ENCODE peak calls at places on chromosomes 4 and X, in eight cellular contexts. B is CD4-positive, alpha-beta memory T cell; I is GM23338; A is hepatocyte; E is Panc1; P is Peyer's patch; O is SJSA1; K is brain microvascular endothelial cell. Z is an unnamed sample.
A peak's percentile ranks its signal among the peaks of the same experiment; 100 is the strongest.

GRCh38 chr4:172601195-172601594 is 567.4 kb upstream of the GALNT7 start:
- DNase-seq in I (peak; percentile 19), K (no peak), O (no peak), B (no peak), A (no peak), P (no peak), E (no peak), Z (no peak)

GRCh38 chr4:177315767-177316490 is 6.3 kb downstream of the NEIL3 start:
- DNase-seq in K (no peak), O (no peak), I (no peak), E (no peak), P (no peak), B (no peak), A (no peak), Z (no peak)

GRCh38 chr4:53489279-53489889 is 101.9 kb downstream of the LNX1 start:
- DNase-seq in O (no peak), K (peak; percentile 68), E (no peak), P (no peak), B (no peak), A (no peak), I (no peak), Z (no peak)

GRCh38 chrX:150219374-150220185 is 143.5 kb upstream of the MAMLD1 start:
- DNase-seq in A (no peak), I (peak; percentile 30), P (no peak), E (peak; percentile 70), O (peak; percentile 1), K (no peak), B (no peak), Z (no peak)

GRCh38 chr4:79294064-79294463 is 31.8 kb downstream of the NAA11 start:
- DNase-seq in O (no peak), I (no peak), A (no peak), K (no peak), B (no peak), P (no peak), E (no peak), Z (no peak)

GRCh38 chr4:110770353-110770752 is 147.5 kb upstream of the PITX2 start:
- DNase-seq in P (no peak), I (no peak), A (no peak), E (no peak), O (no peak), B (no peak), K (no peak), Z (no peak)

GRCh38 chrX:135707880-135708279 is 5.6 kb upstream of the CT45A1 start:
- DNase-seq in B (no peak), K (no peak), A (no peak), O (no peak), P (no peak), I (peak; percentile 86), E (no peak), Z (no peak)

GRCh38 chr4:113330200-113330599 is 280.7 kb downstream of the ANK2 start:
- DNase-seq in I (no peak), K (no peak), A (no peak), B (no peak), O (no peak), P (no peak), E (no peak), Z (no peak)

DNA sequence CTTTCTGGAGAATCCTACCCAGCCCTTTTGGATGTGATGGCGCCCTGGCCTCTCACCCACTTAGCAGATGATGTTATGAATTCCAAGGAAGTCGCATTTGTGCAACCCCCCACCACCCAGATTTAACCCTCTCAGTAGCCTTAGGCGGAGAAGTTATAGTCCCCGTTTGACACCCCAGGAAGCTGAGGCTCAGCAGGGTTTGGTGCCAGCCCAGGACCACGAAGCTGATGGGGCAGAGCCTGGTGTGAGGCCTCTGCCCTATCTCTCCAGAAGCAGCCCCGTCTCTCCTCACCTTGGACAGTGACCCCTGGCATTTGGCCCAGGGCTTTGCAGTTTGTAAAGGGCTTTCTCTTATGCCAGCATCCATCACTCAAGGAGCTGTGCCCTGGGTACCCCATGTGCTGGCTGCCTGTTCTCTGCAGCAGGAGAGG is 1.1 kb downstream of the WFS1 start:
- DNase-seq in O (no peak), P (no peak), E (no peak), I (no peak), B (no peak), K (no peak), A (no peak), Z (no peak)
- H3K4me3 ChIP-seq in O (peak overlapping the region; percentile 88), P (peak overlapping the region; percentile 97), E (peak overlapping the region; percentile 79), I (peak overlapping the region; percentile 88), B (no peak overlapping the region), K (peak overlapping the region; percentile 74), A (peak overlapping the region; percentile 79), Z (peak overlapping the region; percentile 82)

GRCh38 chrX:101237041-101237440 is 17.5 kb downstream of the DRP2 start:
- DNase-seq in P (no peak), I (no peak), O (no peak), E (no peak), A (no peak), K (no peak), B (no peak), Z (no peak)
- H3K27ac ChIP-seq in P (no peak overlapping the region), I (no peak overlapping the region), O (no peak overlapping the region), E (no peak overlapping the region), A (no peak overlapping the region), K (no peak overlapping the region), B (no peak overlapping the region), Z (no peak overlapping the region)

GRCh38 chrX:41447897-41448296 is 754 bp downstream of the NYX start:
- DNase-seq in K (no peak), O (no peak), I (no peak), B (no peak), E (no peak), P (no peak), A (no peak), Z (no peak)

GRCh38 chrX:41445781-41446358 is 1.3 kb upstream of the NYX start:
- DNase-seq in I (no peak), P (no peak), A (no peak), O (no peak), K (no peak), B (no peak), E (no peak), Z (no peak)

GRCh38 chrX:41442824-41443560 is 4.2 kb upstream of the NYX start:
- DNase-seq in B (no peak), K (no peak), E (no peak), O (no peak), A (no peak), P (no peak), I (peak; percentile 41), Z (no peak)

GRCh38 chrX:41445171-41445570 is 2.0 kb upstream of the NYX start:
- DNase-seq in I (peak; percentile 11), B (no peak), K (no peak), A (no peak), P (no peak), E (no peak), O (no peak), Z (no peak)

GRCh38 chrX:41441934-41442823 is 5.0 kb upstream of the NYX start:
- DNase-seq in A (peak; percentile 85), B (peak; percentile 93), O (peak; percentile 93), K (peak; percentile 34), P (peak; percentile 90), E (peak; percentile 45), I (peak; percentile 62), Z (no peak)
- H3K4me3 ChIP-seq in A (no peak overlapping the region), B (no peak overlapping the region), O (peak overlapping the region; percentile 25), K (peak overlapping the region; percentile 46), P (peak overlapping the region; percentile 31), E (peak overlapping the region; percentile 38), I (peak overlapping the region; percentile 55), Z (peak overlapping the region; percentile 37)

DNA sequence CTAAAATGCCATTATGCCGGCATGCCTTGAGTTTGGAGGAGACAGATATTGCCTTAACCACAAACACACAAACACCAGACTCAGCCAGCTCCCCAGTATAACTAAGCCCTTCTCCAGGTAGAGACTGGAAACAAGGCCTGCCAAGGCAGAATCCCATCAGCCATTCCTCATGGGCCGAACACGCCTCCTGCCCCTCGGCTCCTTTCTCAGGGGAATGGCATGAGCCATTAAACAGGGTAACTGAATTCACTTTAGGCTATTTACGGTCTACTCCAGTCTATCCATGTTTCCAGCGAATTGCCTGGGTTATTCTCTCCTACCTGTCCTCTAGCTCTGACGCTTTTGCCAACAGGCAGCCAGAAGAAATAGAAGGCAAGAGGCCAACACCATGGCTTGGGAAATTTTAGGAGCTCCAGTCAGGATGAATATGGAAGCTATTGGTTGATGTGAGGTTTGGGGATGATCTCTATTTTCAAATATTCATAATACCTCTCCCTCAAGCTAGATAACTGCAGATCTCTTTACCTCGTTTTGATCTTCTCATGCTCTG is 4.9 kb downstream of the SEL1L3 start:
- DNase-seq in P (no peak), K (no peak), A (no peak), E (no peak), B (no peak), I (no peak), O (no peak), Z (no peak)
- H3K27ac ChIP-seq in P (no peak overlapping the region), K (no peak overlapping the region), A (no peak overlapping the region), E (no peak overlapping the region), B (peak overlapping the region; percentile 17), I (no peak overlapping the region), O (no peak overlapping the region), Z (no peak overlapping the region)

GRCh38 chr4:144647095-144647959 is 1.4 kb downstream of the HHIP start:
- DNase-seq in A (peak; percentile 25), I (peak; percentile 82), O (peak; percentile 54), E (no peak), B (no peak), P (no peak), K (peak; percentile 49), Z (no peak)
- H3K4me3 ChIP-seq in A (peak overlapping the region; percentile 71), I (peak overlapping the region; percentile 58), O (peak overlapping the region; percentile 53), E (no peak overlapping the region), B (no peak overlapping the region), P (peak overlapping the region; percentile 46), K (peak overlapping the region; percentile 84), Z (peak overlapping the region; percentile 80)

GRCh38 chr4:47533689-47534347 is 48.7 kb downstream of the ATP10D start:
- DNase-seq in P (no peak), I (no peak), O (no peak), A (no peak), B (no peak), E (no peak), K (no peak), Z (no peak)
- H3K27ac ChIP-seq in P (no peak overlapping the region), I (no peak overlapping the region), O (no peak overlapping the region), A (no peak overlapping the region), B (no peak overlapping the region), E (no peak overlapping the region), K (peak overlapping the region; percentile 94), Z (no peak overlapping the region)

DNA sequence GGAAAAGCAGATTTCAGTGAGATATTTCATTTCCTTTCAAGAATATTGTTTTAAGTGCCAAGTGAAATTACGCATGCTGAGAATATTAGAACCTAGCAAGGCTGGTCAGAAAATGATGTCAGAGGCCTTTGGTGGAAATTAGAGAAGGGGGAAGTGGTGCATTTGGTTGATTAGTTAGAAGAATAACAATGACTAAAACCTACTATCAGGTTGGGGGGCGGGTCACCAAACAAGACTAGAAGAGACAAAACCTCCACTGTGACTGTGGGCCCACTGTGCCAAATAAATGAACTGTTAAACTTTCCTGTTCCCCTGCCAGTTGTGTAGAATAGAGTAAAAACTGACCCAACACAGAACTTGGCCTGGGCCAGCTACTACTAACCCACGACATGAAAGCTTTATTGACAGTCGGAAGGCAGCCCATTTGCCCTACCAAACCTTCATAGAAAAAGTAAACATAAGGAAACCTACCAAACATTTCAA is 2.9 kb downstream of the RAPGEF2 start:
- DNase-seq in O (no peak), B (no peak), I (peak; percentile 21), K (peak; percentile 86), E (no peak), A (no peak), P (no peak), Z (no peak)
- H3K4me3 ChIP-seq in O (no peak overlapping the region), B (no peak overlapping the region), I (peak overlapping the region; percentile 66), K (peak overlapping the region; percentile 88), E (peak overlapping the region; percentile 74), A (peak overlapping the region; percentile 86), P (peak overlapping the region; percentile 100), Z (peak overlapping the region; percentile 84)

Z was measured in AG04450.